ENCODE peak calls at places on chromosomes 2 and 18, in eight cellular contexts. I is neural crest cell, Q is germinal center, Z is posterior vena cava, Y is right cardiac atrium, R is T-helper 2 cell, J is fibroblast of mammary gland, O is HTR-8/SVneo. X is an unnamed sample.

GRCh38 chr18:40159141-40160017 is 1795.7 kb upstream of the PIK3C3 start:
- DNase-seq in Z (no peak), O (peak; percentile 1), R (no peak), I (no peak), Q (no peak), Y (no peak), J (peak; percentile 63), X (no peak)

GRCh38 chr18:69397096-69397495 is 3.6 kb upstream of the DOK6 start:
- DNase-seq in I (no peak), R (no peak), O (no peak), Q (no peak), J (peak; percentile 46), Z (no peak), Y (no peak), X (no peak)

GRCh38 chr2:118750959-118751565 is 96.4 kb downstream of the EN1 start:
- DNase-seq in Y (no peak), I (no peak), Z (no peak), O (no peak), Q (no peak), J (peak; percentile 79), R (no peak), X (no peak)

GRCh38 chr2:106184394-106184793 is 9.7 kb downstream of the UXS1 start:
- DNase-seq in Y (no peak), J (no peak), O (no peak), I (no peak), Z (no peak), R (no peak), Q (no peak), X (no peak)

GRCh38 chr2:190267302-190267701 is 52.3 kb downstream of the HIBCH start:
- DNase-seq in I (no peak), O (peak; percentile 18), Z (no peak), R (no peak), J (peak; percentile 88), Y (no peak), Q (no peak), X (no peak)

GRCh38 chr2:163132850-163133249 is 294.3 kb upstream of the KCNH7 start:
- DNase-seq in R (no peak), O (peak; percentile 3), Z (no peak), J (peak; percentile 14), I (no peak), Y (no peak), Q (no peak), X (no peak)

GRCh38 chr2:120552800-120553471 is 182.7 kb upstream of the GLI2 start:
- DNase-seq in Z (peak; percentile 91), O (peak; percentile 25), R (no peak), J (peak; percentile 80), Q (peak; percentile 42), I (peak; percentile 60), Y (peak; percentile 91), X (peak; percentile 94)

GRCh38 chr18:40695526-40695925 is 1259.5 kb upstream of the PIK3C3 start:
- DNase-seq in I (no peak), O (no peak), Z (no peak), J (no peak), R (no peak), Y (no peak), Q (no peak), X (no peak)

GRCh38 chr2:88903744-88904353 is 212.4 kb downstream of the RPIA start:
- DNase-seq in J (peak; percentile 34), O (no peak), Z (no peak), Q (no peak), I (no peak), Y (no peak), R (no peak), X (no peak)

GRCh38 chr2:239827511-239827865 is 197.7 kb downstream of the NDUFA10 start:
- DNase-seq in O (no peak), R (no peak), J (no peak), I (no peak), Z (peak; percentile 59), Q (no peak), Y (no peak), X (peak; percentile 46)

GRCh38 chr18:35458677-35459441 is 38.9 kb downstream of the INO80C start:
- DNase-seq in Y (peak; percentile 69), Z (peak; percentile 87), O (peak; percentile 68), J (peak; percentile 62), I (no peak), Q (no peak), R (no peak), X (peak; percentile 87)

GRCh38 chr2:216930716-216931115 is 70.9 kb upstream of the TNP1 start:
- DNase-seq in R (no peak), Z (no peak), I (no peak), Y (no peak), Q (no peak), J (no peak), O (no peak), X (no peak)

GRCh38 chr18:2969695-2970094 is 43.2 kb downstream of the LPIN2 start:
- DNase-seq in R (no peak), Y (no peak), I (no peak), Q (no peak), O (no peak), J (no peak), Z (no peak), X (no peak)

GRCh38 chr18:8507881-8508280 is 101.4 kb upstream of the RAB12 start:
- DNase-seq in Y (no peak), R (no peak), Q (no peak), O (no peak), J (peak; percentile 74), Z (no peak), I (no peak), X (no peak)

GRCh38 chr2:205169453-205169852 is 512.8 kb upstream of the NRP2 start:
- DNase-seq in Y (no peak), J (no peak), I (no peak), Q (no peak), Z (no peak), O (no peak), R (no peak), X (no peak)

GRCh38 chr2:138381373-138381772 is 120.2 kb upstream of the SPOPL start:
- DNase-seq in Q (no peak), I (no peak), Y (no peak), J (no peak), R (no peak), Z (no peak), O (no peak), X (no peak)

GRCh38 chr2:227377461-227378351 is 1.4 kb downstream of the TM4SF20 start:
- DNase-seq in O (no peak), I (no peak), R (no peak), Y (no peak), J (no peak), Z (no peak), Q (no peak), X (no peak)

GRCh38 chr18:11733031-11733430 is 44.0 kb downstream of the GNAL start:
- DNase-seq in O (peak; percentile 72), J (peak; percentile 59), R (no peak), Q (peak; percentile 72), Z (peak; percentile 95), I (peak; percentile 72), Y (peak; percentile 75), X (peak; percentile 88)

GRCh38 chr18:66533693-66534092 is 70.2 kb downstream of the CDH19 start:
- DNase-seq in R (no peak), O (no peak), Q (no peak), Y (no peak), Z (no peak), I (no peak), J (no peak), X (no peak)

GRCh38 chr2:40357667-40358066 is 94.2 kb downstream of the SLC8A1 start:
- DNase-seq in O (no peak), Z (no peak), R (no peak), I (no peak), J (peak; percentile 40), Q (no peak), Y (no peak), X (no peak)

GRCh38 chr2:34096552-34097171 is 497.6 kb upstream of the FAM98A start:
- DNase-seq in Q (peak; percentile 5), Y (peak; percentile 15), J (peak; percentile 67), O (peak; percentile 32), Z (no peak), I (peak; percentile 71), R (peak; percentile 0), X (no peak)

GRCh38 chr2:174546519-174547506 is 50.8 kb downstream of the WIPF1 start:
- DNase-seq in Q (no peak), R (no peak), Y (no peak), Z (no peak), O (peak; percentile 31), J (peak; percentile 38), I (no peak), X (no peak)

GRCh38 chr2:12052771-12053170 is 306.3 kb downstream of the LPIN1 start:
- DNase-seq in O (no peak), Z (no peak), Y (no peak), R (no peak), Q (no peak), I (no peak), J (no peak), X (no peak)

GRCh38 chr2:222912117-222912516 is 51.3 kb downstream of the ACSL3 start:
- DNase-seq in Q (peak; percentile 82), J (peak; percentile 53), R (no peak), I (no peak), Z (no peak), O (no peak), Y (no peak), X (no peak)

GRCh38 chr2:55947759-55948158 is 24.2 kb upstream of the EFEMP1 start:
- DNase-seq in R (no peak), O (no peak), Q (no peak), Y (no peak), I (no peak), J (no peak), Z (no peak), X (no peak)

GRCh38 chr2:105747997-105748396 is 3.3 kb downstream of the NCK2 start:
- DNase-seq in R (peak; percentile 43), O (no peak), Z (no peak), I (no peak), Q (no peak), J (peak; percentile 28), Y (no peak), X (no peak)

GRCh38 chr2:41414486-41415230 is 633.2 kb upstream of the PKDCC start:
- DNase-seq in J (peak; percentile 48), Z (no peak), Y (no peak), I (peak; percentile 5), Q (peak; percentile 2), R (no peak), O (peak; percentile 28), X (no peak)

GRCh38 chr18:79139206-79139605 is 70.0 kb downstream of the ATP9B start:
- DNase-seq in O (no peak), I (no peak), Q (no peak), R (peak; percentile 29), J (no peak), Y (no peak), Z (no peak), X (no peak)

GRCh38 chr2:100321181-100321880 is 970 bp downstream of the LONRF2 start:
- DNase-seq in Z (no peak), Y (peak; percentile 34), J (peak; percentile 6), R (no peak), O (peak; percentile 38), Q (peak; percentile 46), I (peak; percentile 28), X (peak; percentile 83)